ENCODE peak calls at places on chromosome 7, in nine cellular contexts. A is KG1, X is HTR-8/SVneo, M is SW 1271, E is pulmonary artery endothelial cell, D is lung, Z is NCI-H69, H is HFF-Myc, N is NCI-H1092 treated with DMSO at 0.1 percent for 48 hours. P is an unnamed sample.
A peak's percentile ranks its signal among the peaks of the same experiment; 100 is the strongest.

GRCh38 chr7:74262639-74263398 is 8.6 kb upstream of the RFC2 start:
- DNase-seq in A (no peak), X (no peak), M (no peak), E (no peak), D (no peak), Z (peak; percentile 66), H (no peak), N (no peak), P (no peak)

GRCh38 chr7:51289608-51290370 is 26.8 kb downstream of the COBL start:
- DNase-seq in A (no peak), X (no peak), M (no peak), E (no peak), D (no peak), Z (peak; percentile 91), H (no peak), N (peak; percentile 82), P (no peak)

GRCh38 chr7:141483044-141483443 is 68.2 kb upstream of the AGK start:
- DNase-seq in A (no peak), X (no peak), M (no peak), E (no peak), D (no peak), Z (peak; percentile 16), H (no peak), N (no peak), P (no peak)

GRCh38 chr7:89238156-89238555 is 442.6 kb upstream of the TEX47 start:
- DNase-seq in A (no peak), X (no peak), M (no peak), E (no peak), D (no peak), Z (no peak), H (no peak), N (no peak), P (no peak)

GRCh38 chr7:1886361-1887064 is 216.4 kb downstream of the ELFN1 start:
- DNase-seq in A (no peak), X (no peak), M (no peak), E (no peak), D (no peak), Z (peak; percentile 94), H (no peak), N (no peak), P (no peak)

GRCh38 chr7:194996-195829 is 2.8 kb downstream of the FAM20C start:
- DNase-seq in A (no peak), X (no peak), M (no peak), E (no peak), D (no peak), Z (no peak), H (no peak), N (no peak), P (no peak)

GRCh38 chr7:122827763-122828162 is 58.5 kb downstream of the CADPS2 start:
- DNase-seq in A (no peak), X (no peak), M (no peak), E (no peak), D (no peak), Z (no peak), H (no peak), N (no peak), P (no peak)

GRCh38 chr7:90225601-90226000 is 14.1 kb downstream of the STEAP2 start:
- DNase-seq in A (no peak), X (no peak), M (no peak), E (no peak), D (no peak), Z (no peak), H (no peak), N (no peak), P (no peak)

GRCh38 chr7:93902777-93903423 is 3.5 kb upstream of the GNGT1 start:
- DNase-seq in A (peak; percentile 14), X (no peak), M (no peak), E (peak; percentile 66), D (no peak), Z (peak; percentile 69), H (no peak), N (peak; percentile 16), P (peak; percentile 3)

GRCh38 chr7:132065193-132065972 is 509.0 kb upstream of the PODXL start:
- DNase-seq in A (no peak), X (peak; percentile 84), M (peak; percentile 80), E (peak; percentile 52), D (peak; percentile 55), Z (no peak), H (peak; percentile 85), N (no peak), P (no peak)

GRCh38 chr7:130632111-130632510 is 36.4 kb downstream of the COPG2 start:
- DNase-seq in A (no peak), X (peak; percentile 3), M (no peak), E (no peak), D (no peak), Z (no peak), H (no peak), N (no peak), P (no peak)

GRCh38 chr7:148144827-148145226 is 445.7 kb upstream of the C7orf33 start:
- DNase-seq in A (no peak), X (no peak), M (no peak), E (no peak), D (no peak), Z (no peak), H (no peak), N (no peak), P (no peak)

GRCh38 chr7:2508327-2509231 is 11.0 kb upstream of the LFNG start:
- DNase-seq in A (peak; percentile 43), X (no peak), M (no peak), E (no peak), D (no peak), Z (peak; percentile 24), H (peak; percentile 41), N (no peak), P (peak; percentile 36)

GRCh38 chr7:139798221-139798620 is 20.4 kb upstream of the HIPK2 start:
- DNase-seq in A (no peak), X (no peak), M (no peak), E (no peak), D (no peak), Z (peak; percentile 83), H (no peak), N (no peak), P (peak; percentile 75)

GRCh38 chr7:70694909-70695803 is 436.8 kb upstream of the GALNT17 start:
- DNase-seq in A (no peak), X (no peak), M (no peak), E (no peak), D (no peak), Z (peak; percentile 77), H (no peak), N (peak; percentile 67), P (peak; percentile 64)

GRCh38 chr7:76179686-76180085 is 22.0 kb upstream of the SRRM3 start:
- DNase-seq in A (no peak), X (no peak), M (no peak), E (no peak), D (no peak), Z (no peak), H (no peak), N (no peak), P (no peak)

GRCh38 chr7:93923291-93923690 is 1.8 kb downstream of the GNG11 start:
- DNase-seq in A (peak; percentile 55), X (no peak), M (no peak), E (no peak), D (no peak), Z (no peak), H (no peak), N (no peak), P (no peak)

GRCh38 chr7:2689951-2690705 is 2.1 kb downstream of the AMZ1 start:
- DNase-seq in A (no peak), X (peak; percentile 68), M (no peak), E (no peak), D (no peak), Z (no peak), H (no peak), N (no peak), P (no peak)

GRCh38 chr7:33339074-33339805 is 209.9 kb downstream of the BBS9 start:
- DNase-seq in A (no peak), X (no peak), M (no peak), E (no peak), D (no peak), Z (no peak), H (no peak), N (no peak), P (no peak)

GRCh38 chr7:150586778-150587152 is 19.6 kb downstream of the GIMAP4 start:
- DNase-seq in A (peak; percentile 6), X (no peak), M (no peak), E (peak; percentile 92), D (peak; percentile 29), Z (no peak), H (no peak), N (no peak), P (no peak)

GRCh38 chr7:101948650-101949049 is 131.2 kb downstream of the CUX1 start:
- DNase-seq in A (no peak), X (no peak), M (no peak), E (no peak), D (no peak), Z (no peak), H (no peak), N (no peak), P (no peak)

GRCh38 chr7:2445898-2446555 is 30.2 kb downstream of the GRIFIN start:
- DNase-seq in A (no peak), X (no peak), M (no peak), E (no peak), D (no peak), Z (no peak), H (no peak), N (no peak), P (no peak)

GRCh38 chr7:149791411-149792219 is 18.2 kb upstream of the ZNF467 start:
- DNase-seq in A (no peak), X (no peak), M (no peak), E (no peak), D (no peak), Z (no peak), H (no peak), N (no peak), P (no peak)

GRCh38 chr7:105337529-105337928 is 51.2 kb downstream of the SRPK2 start:
- DNase-seq in A (no peak), X (no peak), M (no peak), E (no peak), D (no peak), Z (no peak), H (no peak), N (no peak), P (no peak)

GRCh38 chr7:553637-554111 is 34.0 kb upstream of the PDGFA start:
- DNase-seq in A (no peak), X (no peak), M (no peak), E (no peak), D (no peak), Z (no peak), H (no peak), N (no peak), P (no peak)

GRCh38 chr7:156545989-156546388 is 94.6 kb upstream of the RNF32 start:
- DNase-seq in A (no peak), X (no peak), M (no peak), E (no peak), D (no peak), Z (peak; percentile 85), H (no peak), N (peak; percentile 28), P (peak; percentile 67)

GRCh38 chr7:135259702-135260101 is 26.1 kb downstream of the STRA8 start:
- DNase-seq in A (no peak), X (no peak), M (no peak), E (no peak), D (no peak), Z (no peak), H (no peak), N (no peak), P (no peak)

GRCh38 chr7:149615690-149616270 is 118.2 kb upstream of the ZNF746 start:
- DNase-seq in A (no peak), X (no peak), M (no peak), E (no peak), D (no peak), Z (no peak), H (no peak), N (no peak), P (no peak)

P was measured in NCI-H2171 treated with DMSO at 0.1 percent for 48 hours.